ENCODE peak calls at places on chromosomes 16 and 17, in ten cellular contexts. Z is Peyer's patch, O is A549, K is fibroblast of the aortic adventitia, E is AG04450, L is breast epithelium, U is ovary, H is K562, G is AG04449, X is heart left ventricle. M is an unnamed sample.

GRCh38 chr17:17959520-17960361 is 12.5 kb downstream of the TOM1L2 start:
- DNase-seq in Z (no peak), O (peak), K (peak), E (no peak), L (no peak), U (no peak), H (no peak), G (no peak), X (no peak), M (peak)

GRCh38 chr17:38617967-38618760 is 12.4 kb upstream of the SRCIN1 start:
- DNase-seq in Z (no peak), O (no peak), K (no peak), E (no peak), L (no peak), U (no peak), H (no peak), G (no peak), X (no peak), M (no peak)

GRCh38 chr17:4492762-4493561 is 5.7 kb upstream of the SPNS2 start:
- DNase-seq in Z (no peak), O (peak), K (peak), E (no peak), L (no peak), U (peak), H (peak), G (no peak), X (no peak), M (no peak)

GRCh38 chr17:76458580-76459490 is 5.9 kb upstream of the UBE2O start:
- DNase-seq in Z (peak), O (peak), K (peak), E (no peak), L (no peak), U (peak), H (peak), G (no peak), X (peak), M (peak)

GRCh38 chr16:89020068-89020924 is 43.3 kb upstream of the CBFA2T3 start:
- DNase-seq in Z (no peak), O (no peak), K (no peak), E (no peak), L (no peak), U (no peak), H (peak), G (no peak), X (no peak), M (no peak)

GRCh38 chr16:5903153-5903552 is 805.6 kb upstream of the EEF2KMT start:
- DNase-seq in Z (no peak), O (no peak), K (no peak), E (no peak), L (no peak), U (no peak), H (no peak), G (no peak), X (no peak), M (no peak)

GRCh38 chr16:9225527-9226316 is 134.3 kb downstream of the HAPSTR1 start:
- DNase-seq in Z (no peak), O (peak), K (no peak), E (no peak), L (no peak), U (no peak), H (peak), G (no peak), X (no peak), M (no peak)

GRCh38 chr17:14427914-14428639 is 127.2 kb downstream of the HS3ST3B1 start:
- DNase-seq in Z (peak), O (no peak), K (no peak), E (no peak), L (no peak), U (no peak), H (no peak), G (no peak), X (no peak), M (no peak)

GRCh38 chr16:50974438-50975036 is 176.5 kb downstream of the SALL1 start:
- DNase-seq in Z (no peak), O (no peak), K (no peak), E (no peak), L (no peak), U (no peak), H (no peak), G (no peak), X (no peak), M (peak)

GRCh38 chr16:73739049-73739769 is 557.4 kb upstream of the PSMD7 start:
- DNase-seq in Z (no peak), O (no peak), K (no peak), E (no peak), L (no peak), U (no peak), H (no peak), G (no peak), X (no peak), M (no peak)

GRCh38 chr17:38897671-38898290 is 27.6 kb upstream of the LASP1NB start:
- DNase-seq in Z (no peak), O (no peak), K (no peak), E (no peak), L (no peak), U (no peak), H (no peak), G (no peak), X (no peak), M (no peak)

GRCh38 chr16:4936181-4936990 is 562 bp downstream of the PPL start:
- DNase-seq in Z (no peak), O (peak), K (no peak), E (no peak), L (no peak), U (peak), H (peak), G (no peak), X (no peak), M (no peak)

GRCh38 chr16:88409296-88410065 is 26.7 kb downstream of the ZNF469 start:
- DNase-seq in Z (no peak), O (no peak), K (no peak), E (no peak), L (no peak), U (no peak), H (peak), G (no peak), X (no peak), M (no peak)

GRCh38 chr16:7304257-7304656 is 28.4 kb upstream of the RBFOX1 start:
- DNase-seq in Z (no peak), O (no peak), K (no peak), E (no peak), L (no peak), U (no peak), H (no peak), G (no peak), X (no peak), M (no peak)

GRCh38 chr16:87616556-87616955 is 14.2 kb downstream of the JPH3 start:
- DNase-seq in Z (no peak), O (no peak), K (no peak), E (no peak), L (no peak), U (no peak), H (no peak), G (no peak), X (no peak), M (no peak)

GRCh38 chr17:350706-351435 is 1.7 kb downstream of the RPH3AL start:
- DNase-seq in Z (no peak), O (peak), K (peak), E (no peak), L (no peak), U (peak), H (no peak), G (no peak), X (peak), M (no peak)

GRCh38 chr16:28292731-28293588 is 635 bp downstream of the SBK1 start:
- DNase-seq in Z (no peak), O (no peak), K (no peak), E (no peak), L (no peak), U (no peak), H (no peak), G (no peak), X (no peak), M (no peak)

GRCh38 chr16:88061346-88062110 is 110.3 kb downstream of the BANP start:
- DNase-seq in Z (no peak), O (no peak), K (no peak), E (no peak), L (no peak), U (no peak), H (no peak), G (no peak), X (no peak), M (no peak)

GRCh38 chr17:82103588-82104451 is 5.8 kb upstream of the FASN start:
- DNase-seq in Z (no peak), O (no peak), K (peak), E (no peak), L (peak), U (peak), H (peak), G (no peak), X (no peak), M (no peak)

GRCh38 chr16:89360760-89361435 is 129.5 kb downstream of the ANKRD11 start:
- DNase-seq in Z (peak), O (no peak), K (no peak), E (no peak), L (no peak), U (no peak), H (no peak), G (no peak), X (no peak), M (no peak)

GRCh38 chr16:2785101-2785991 is 2.0 kb downstream of the PRSS33 start:
- DNase-seq in Z (no peak), O (no peak), K (no peak), E (no peak), L (peak), U (no peak), H (peak), G (no peak), X (peak), M (no peak)

GRCh38 chr16:2913603-2914002 is 1.9 kb downstream of the FLYWCH1 start:
- DNase-seq in Z (no peak), O (no peak), K (no peak), E (no peak), L (no peak), U (no peak), H (no peak), G (no peak), X (no peak), M (no peak)

GRCh38 chr16:11497329-11497805 is 89.4 kb downstream of the LITAF start:
- DNase-seq in Z (peak), O (peak), K (peak), E (no peak), L (peak), U (peak), H (no peak), G (no peak), X (peak), M (no peak)

GRCh38 chr17:50147841-50148225 is 2.6 kb downstream of the PPP1R9B start:
- DNase-seq in Z (peak), O (peak), K (no peak), E (no peak), L (no peak), U (no peak), H (no peak), G (no peak), X (no peak), M (no peak)

GRCh38 chr17:27366438-27366837 is 72.5 kb downstream of the WSB1 start:
- DNase-seq in Z (no peak), O (no peak), K (no peak), E (no peak), L (no peak), U (no peak), H (no peak), G (no peak), X (no peak), M (no peak)

GRCh38 chr16:23256440-23256839 is 45.7 kb upstream of the SCNN1B start:
- DNase-seq in Z (no peak), O (no peak), K (no peak), E (no peak), L (no peak), U (no peak), H (no peak), G (no peak), X (no peak), M (no peak)

GRCh38 chr16:27317320-27317719 is 3.5 kb downstream of the IL4R start:
- DNase-seq in Z (no peak), O (no peak), K (no peak), E (no peak), L (no peak), U (no peak), H (no peak), G (no peak), X (no peak), M (no peak)

GRCh38 chr16:88274847-88275246 is 107.9 kb upstream of the ZNF469 start:
- DNase-seq in Z (no peak), O (no peak), K (peak), E (no peak), L (no peak), U (no peak), H (no peak), G (no peak), X (no peak), M (no peak)

GRCh38 chr16:14427371-14427948 is 202.6 kb downstream of the PARN start:
- DNase-seq in Z (no peak), O (peak), K (peak), E (no peak), L (no peak), U (no peak), H (no peak), G (no peak), X (no peak), M (no peak)

GRCh38 chr16:77111057-77111456 is 79.9 kb upstream of the MON1B start:
- DNase-seq in Z (no peak), O (no peak), K (no peak), E (no peak), L (no peak), U (no peak), H (no peak), G (no peak), X (no peak), M (no peak)

GRCh38 chr17:40025991-40026815 is 11.0 kb downstream of the CSF3 start:
- DNase-seq in Z (no peak), O (no peak), K (no peak), E (no peak), L (no peak), U (no peak), H (no peak), G (no peak), X (no peak), M (peak)

GRCh38 chr17:81422776-81423697 is 27.8 kb downstream of the BAHCC1 start:
- DNase-seq in Z (no peak), O (peak), K (peak), E (peak), L (peak), U (peak), H (no peak), G (peak), X (peak), M (peak)

GRCh38 chr17:75516619-75517276 is 420 bp downstream of the TSEN54 start:
- DNase-seq in Z (peak), O (no peak), K (peak), E (no peak), L (no peak), U (no peak), H (peak), G (no peak), X (no peak), M (no peak)

GRCh38 chr16:28003021-28003865 is 60.3 kb downstream of the GSG1L start:
- DNase-seq in Z (no peak), O (no peak), K (no peak), E (no peak), L (no peak), U (no peak), H (peak), G (no peak), X (no peak), M (no peak)

GRCh38 chr17:79601604-79602420 is 9.0 kb downstream of the RBFOX3 start:
- DNase-seq in Z (no peak), O (no peak), K (no peak), E (no peak), L (no peak), U (no peak), H (no peak), G (no peak), X (no peak), M (no peak)

GRCh38 chr16:86605950-86606349 is 27.6 kb downstream of the FOXL1 start:
- DNase-seq in Z (no peak), O (no peak), K (no peak), E (no peak), L (no peak), U (no peak), H (peak), G (no peak), X (no peak), M (no peak)

GRCh38 chr17:55690105-55690508 is 32.6 kb downstream of the TMEM100 start:
- DNase-seq in Z (no peak), O (no peak), K (peak), E (no peak), L (no peak), U (no peak), H (no peak), G (no peak), X (no peak), M (no peak)

DNA sequence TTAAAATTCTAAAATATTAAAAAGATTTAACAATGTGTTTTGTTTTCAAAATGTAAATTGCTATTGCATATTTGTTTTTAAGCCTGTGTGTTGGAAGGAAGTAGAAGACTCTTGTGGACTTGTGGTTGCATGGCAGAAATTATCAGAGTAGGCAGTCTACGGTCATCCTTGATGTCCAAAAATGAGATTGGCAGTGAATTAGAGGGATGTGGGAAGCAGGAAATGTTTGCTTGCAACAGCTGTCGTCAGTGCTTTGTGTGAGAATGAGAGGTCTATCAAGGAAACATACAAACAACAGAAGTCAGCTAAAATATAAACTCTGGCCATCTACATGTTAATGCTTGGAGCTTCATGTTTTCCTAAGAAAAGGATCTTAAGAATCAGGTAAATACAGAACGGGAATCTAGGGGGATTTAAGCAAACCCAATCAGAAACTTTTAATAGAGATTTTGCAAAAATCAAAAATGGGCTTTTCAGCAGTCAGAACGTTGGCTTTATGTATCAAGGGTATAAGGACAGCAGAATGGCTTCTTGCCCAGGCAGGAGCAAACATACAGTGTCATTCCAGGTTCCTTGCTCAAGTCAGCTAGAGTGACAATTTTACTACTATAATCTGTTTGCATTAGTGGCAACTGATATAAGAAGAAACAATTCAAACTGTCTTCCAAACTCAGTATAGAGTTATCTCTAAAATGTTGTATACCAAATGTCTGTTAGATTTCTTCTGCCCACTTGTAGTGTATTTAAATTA is 196.7 kb downstream of the CYB561 start:
- DNase-seq in Z (no peak), O (no peak), K (peak), E (no peak), L (no peak), U (no peak), H (no peak), G (no peak), X (no peak), M (peak)
- H3K4me3 ChIP-seq in Z (no peak), O (no peak), K (no peak), E (no peak), L (no peak), U (no peak), H (no peak), G (no peak), X (peak), M (no peak)

DNA sequence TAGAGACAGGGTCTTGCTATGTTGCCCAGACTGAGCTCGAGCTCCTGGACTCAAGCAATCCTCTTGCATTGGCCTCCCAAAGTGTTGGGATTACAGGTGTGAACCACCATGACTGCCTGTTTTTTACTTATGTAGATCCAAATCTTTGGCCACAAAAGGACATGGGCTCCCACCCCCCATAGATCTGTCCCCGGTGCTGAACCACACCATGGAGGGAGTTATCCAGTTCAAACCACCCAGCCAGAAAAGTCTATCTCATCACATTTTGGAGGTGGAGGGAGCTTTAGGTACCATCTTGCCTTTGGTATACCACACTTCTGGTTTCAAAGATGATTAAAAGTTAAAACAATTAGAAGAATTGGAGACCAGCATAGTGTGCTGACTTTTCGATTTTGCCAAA is 26.2 kb downstream of the SHISA9 start:
- DNase-seq in Z (no peak), O (no peak), K (no peak), E (no peak), L (no peak), U (no peak), H (no peak), G (no peak), X (no peak), M (no peak)
- TF ChIP-seq CTCF in Z (no peak), O (no peak), K (no peak), E (no peak), L (no peak), U (no peak), H (no peak), G (no peak), X (no peak), M (no peak)

GRCh38 chr17:61235001-61235820 is 164.4 kb upstream of the TBX2 start:
- DNase-seq in Z (no peak), O (no peak), K (no peak), E (no peak), L (no peak), U (no peak), H (no peak), G (no peak), X (no peak), M (no peak)
- H3K4me3 ChIP-seq in Z (no peak), O (no peak), K (no peak), E (no peak), L (no peak), U (no peak), H (no peak), G (no peak), X (no peak), M (no peak)

DNA sequence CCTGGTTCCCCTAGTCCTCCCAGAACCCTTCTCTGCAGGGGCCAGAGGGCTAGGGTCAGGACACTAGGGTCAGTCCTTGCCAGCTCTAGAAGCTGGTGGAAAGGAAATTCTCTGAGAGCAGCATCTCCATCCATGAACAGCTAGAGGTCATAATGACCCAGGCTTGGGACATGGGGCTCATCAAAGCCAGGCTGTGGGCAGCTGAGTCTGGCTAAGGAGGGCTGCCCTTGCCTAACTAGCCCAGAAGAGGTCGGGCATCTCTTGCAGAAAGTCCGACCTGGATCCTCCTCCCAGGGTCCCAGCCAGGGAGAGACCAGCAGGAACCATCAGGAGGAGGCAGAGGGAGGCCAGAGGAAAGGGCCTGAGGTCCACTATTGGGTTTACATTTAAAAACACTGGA is 4.3 kb downstream of the MPO start:
- DNase-seq in Z (no peak), O (no peak), K (no peak), E (no peak), L (no peak), U (no peak), H (peak), G (no peak), X (no peak), M (no peak)
- TF ChIP-seq CTCF in Z (no peak), O (no peak), K (no peak), E (no peak), L (no peak), U (no peak), H (no peak), G (no peak), X (no peak), M (no peak)